ENCODE peak calls at places on chromosomes 3 and 15, in four cellular contexts. One of them, this sample, is unnamed.

GRCh38 chr15:71146597-71146996 is 31.3 kb downstream of the THSD4 start:
- DNase-seq in SK-N-SH: no peak
- DNase-seq in HepG2: no peak
- DNase-seq in GM12878: no peak
- DNase-seq in this sample: no peak

GRCh38 chr3:55801676-55802075 is 314.6 kb upstream of the WNT5A start:
- DNase-seq in SK-N-SH: no peak
- DNase-seq in HepG2: no peak
- DNase-seq in GM12878: no peak
- DNase-seq in this sample: no peak

GRCh38 chr15:44713006-44713966 is 2.0 kb downstream of the B2M start:
- DNase-seq in HepG2: peak
- DNase-seq in GM12878: no peak
- DNase-seq in SK-N-SH: peak
- DNase-seq in this sample: peak

GRCh38 chr15:68524753-68525584 is 53.8 kb upstream of the CORO2B start:
- DNase-seq in SK-N-SH: no peak
- DNase-seq in HepG2: no peak
- DNase-seq in GM12878: no peak
- DNase-seq in this sample: no peak

GRCh38 chr15:22786868-22787698 is 639 bp downstream of the NIPA1 start:
- DNase-seq in GM12878: no peak
- DNase-seq in HepG2: peak
- DNase-seq in SK-N-SH: peak
- DNase-seq in this sample: peak

GRCh38 chr3:168249048-168249538 is 153.4 kb upstream of the GOLIM4 start:
- DNase-seq in GM12878: no peak
- DNase-seq in HepG2: no peak
- DNase-seq in SK-N-SH: no peak
- DNase-seq in this sample: peak

GRCh38 chr3:62094461-62094860 is 278.9 kb downstream of the FEZF2 start:
- DNase-seq in SK-N-SH: no peak
- DNase-seq in HepG2: no peak
- DNase-seq in GM12878: no peak
- DNase-seq in this sample: no peak

GRCh38 chr3:127421943-127422662 is 134.3 kb upstream of the PRR20G start:
- DNase-seq in GM12878: no peak
- DNase-seq in SK-N-SH: no peak
- DNase-seq in HepG2: no peak
- DNase-seq in this sample: no peak

GRCh38 chr3:67384790-67385397 is 269.5 kb downstream of the SUCLG2 start:
- DNase-seq in GM12878: no peak
- DNase-seq in SK-N-SH: peak
- DNase-seq in HepG2: peak
- DNase-seq in this sample: peak

GRCh38 chr3:112126501-112126900 is 6.5 kb downstream of the GCSAM start:
- DNase-seq in HepG2: no peak
- DNase-seq in GM12878: no peak
- DNase-seq in SK-N-SH: no peak
- DNase-seq in this sample: no peak

GRCh38 chr3:3586843-3587626 is 212.2 kb upstream of the LRRN1 start:
- DNase-seq in HepG2: no peak
- DNase-seq in SK-N-SH: no peak
- DNase-seq in GM12878: no peak
- DNase-seq in this sample: no peak

GRCh38 chr3:59759298-59760169 is 709.7 kb upstream of the CFAP20DC start:
- DNase-seq in HepG2: peak
- DNase-seq in SK-N-SH: no peak
- DNase-seq in GM12878: no peak
- DNase-seq in this sample: no peak

GRCh38 chr3:2853627-2854026 is 256.5 kb downstream of the IL5RA start:
- DNase-seq in SK-N-SH: no peak
- DNase-seq in GM12878: no peak
- DNase-seq in HepG2: no peak
- DNase-seq in this sample: no peak

GRCh38 chr15:32659340-32659831 is 17.9 kb downstream of the SCG5 start:
- DNase-seq in HepG2: peak
- DNase-seq in GM12878: no peak
- DNase-seq in SK-N-SH: peak
- DNase-seq in this sample: peak

GRCh38 chr3:16090013-16090412 is 84.5 kb upstream of the GALNT15 start:
- DNase-seq in HepG2: peak
- DNase-seq in SK-N-SH: no peak
- DNase-seq in GM12878: no peak
- DNase-seq in this sample: peak

GRCh38 chr15:43187544-43188155 is 2.4 kb downstream of the CCNDBP1 start:
- DNase-seq in HepG2: peak
- DNase-seq in GM12878: no peak
- DNase-seq in SK-N-SH: peak
- DNase-seq in this sample: peak

GRCh38 chr3:106825962-106826605 is 551.2 kb upstream of the CCDC54 start:
- DNase-seq in GM12878: no peak
- DNase-seq in SK-N-SH: no peak
- DNase-seq in HepG2: no peak
- DNase-seq in this sample: no peak

GRCh38 chr3:89303721-89304120 is 196.3 kb downstream of the EPHA3 start:
- DNase-seq in GM12878: no peak
- DNase-seq in HepG2: no peak
- DNase-seq in SK-N-SH: no peak
- DNase-seq in this sample: no peak

GRCh38 chr3:57184516-57184915 is 15.3 kb downstream of the HESX1 start:
- DNase-seq in HepG2: no peak
- DNase-seq in SK-N-SH: peak
- DNase-seq in GM12878: no peak
- DNase-seq in this sample: no peak

GRCh38 chr3:103247459-103247858 is 812.6 kb downstream of the ZPLD1 start:
- DNase-seq in HepG2: no peak
- DNase-seq in SK-N-SH: no peak
- DNase-seq in GM12878: no peak
- DNase-seq in this sample: no peak

GRCh38 chr15:91268510-91268909 is 168.5 kb downstream of the SV2B start:
- DNase-seq in GM12878: no peak
- DNase-seq in SK-N-SH: peak
- DNase-seq in HepG2: no peak
- DNase-seq in this sample: peak

GRCh38 chr3:19216669-19217337 is 68.5 kb downstream of the KCNH8 start:
- DNase-seq in HepG2: no peak
- DNase-seq in GM12878: no peak
- DNase-seq in SK-N-SH: no peak
- DNase-seq in this sample: no peak

GRCh38 chr3:52532838-52533622 is 627 bp downstream of the NT5DC2 start:
- DNase-seq in GM12878: no peak
- DNase-seq in SK-N-SH: peak
- DNase-seq in HepG2: no peak
- DNase-seq in this sample: no peak

GRCh38 chr3:47380026-47380600 is 708 bp upstream of the PTPN23 start:
- DNase-seq in HepG2: no peak
- DNase-seq in GM12878: no peak
- DNase-seq in SK-N-SH: no peak
- DNase-seq in this sample: no peak

GRCh38 chr3:14274999-14275961 is 96.7 kb downstream of the LSM3 start:
- DNase-seq in HepG2: peak
- DNase-seq in SK-N-SH: peak
- DNase-seq in GM12878: no peak
- DNase-seq in this sample: no peak

GRCh38 chr15:77421370-77421700 is 647 bp downstream of the HMG20A start:
- DNase-seq in HepG2: peak
- DNase-seq in GM12878: no peak
- DNase-seq in SK-N-SH: peak
- DNase-seq in this sample: peak

DNA sequence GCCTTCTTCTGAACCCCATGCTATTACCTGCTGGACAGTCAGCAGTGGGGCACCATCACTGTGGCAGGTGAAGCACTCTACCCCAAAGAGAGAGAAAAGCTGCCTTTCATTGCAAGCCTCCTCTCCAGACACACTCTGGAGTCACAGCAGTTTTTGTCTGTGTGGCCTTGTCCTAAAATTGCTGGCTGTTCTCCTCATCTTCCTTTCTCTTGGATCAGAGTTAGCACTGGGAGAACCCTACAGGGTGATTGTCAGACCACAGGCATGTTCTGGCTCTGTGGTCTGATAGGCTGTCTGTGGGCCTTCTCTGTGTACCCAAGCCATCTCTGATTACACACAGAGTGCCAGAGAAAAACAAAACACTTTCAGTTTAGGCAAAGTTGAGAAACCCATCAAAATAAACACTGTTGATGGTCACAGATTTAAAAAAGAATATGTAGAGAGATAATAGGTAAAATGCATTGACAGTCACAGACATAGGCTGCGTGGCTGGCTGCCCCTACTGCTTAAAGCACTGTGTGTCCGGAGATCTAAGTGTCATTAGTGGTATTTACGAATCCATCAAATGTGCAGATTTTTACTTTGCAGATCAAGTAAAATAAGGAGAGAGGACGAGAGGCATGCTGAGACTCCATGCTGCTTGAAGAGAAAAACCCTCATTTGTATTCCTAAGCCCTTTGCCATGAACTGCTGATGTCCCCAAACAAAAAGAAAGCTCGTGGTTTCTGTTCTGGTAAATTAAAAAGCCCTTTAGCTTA is 689.9 kb downstream of the TUSC7 start:
- DNase-seq in HepG2: no peak
- DNase-seq in GM12878: no peak
- DNase-seq in SK-N-SH: no peak
- DNase-seq in this sample: no peak
- TF ChIP-seq PBX3 in HepG2: no peak
- TF ChIP-seq PBX3 in GM12878: no peak
- TF ChIP-seq PBX3 in SK-N-SH: no peak
- TF ChIP-seq PBX3 in this sample: no peak

DNA sequence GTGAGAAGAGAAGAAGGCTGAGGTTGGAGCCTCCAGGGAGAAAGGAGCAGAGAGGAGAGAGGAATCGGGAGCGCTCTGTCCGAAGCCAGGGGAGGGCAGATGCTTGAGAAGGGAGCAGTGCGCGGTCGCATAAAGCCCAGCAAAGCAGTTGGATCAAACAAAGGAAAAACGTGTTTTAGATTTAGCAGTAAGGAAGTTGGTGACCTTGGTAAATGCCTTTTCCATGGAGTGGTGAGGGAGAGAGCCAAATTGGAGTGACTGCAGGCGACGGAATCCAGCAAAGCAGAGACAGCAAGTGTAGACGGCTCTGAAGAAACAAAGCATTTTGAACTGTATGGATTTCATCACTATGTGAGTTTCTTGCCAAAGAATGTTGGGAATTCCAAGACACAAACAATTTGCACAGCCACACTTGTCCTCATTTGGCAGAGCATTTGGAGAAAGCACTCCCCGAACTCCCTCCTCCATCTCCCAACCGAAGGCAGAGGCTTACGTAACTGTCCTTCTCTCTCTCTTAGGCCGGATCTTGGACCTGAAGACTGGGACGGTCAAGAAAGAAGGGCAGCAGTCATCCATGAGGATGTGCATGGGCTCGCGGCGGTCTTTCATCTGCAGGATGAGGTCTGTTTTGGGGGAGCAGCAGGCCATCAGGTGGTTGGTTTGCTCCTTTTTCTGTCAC is 103.6 kb downstream of the ARNT2 start:
- DNase-seq in GM12878: no peak
- DNase-seq in SK-N-SH: no peak
- DNase-seq in HepG2: no peak
- DNase-seq in this sample: no peak
- TF ChIP-seq USF2 in GM12878: no peak
- TF ChIP-seq USF2 in SK-N-SH: no peak
- TF ChIP-seq USF2 in HepG2: no peak
- TF ChIP-seq USF2 in this sample: no peak

GRCh38 chr3:134535186-134535974 is 49.5 kb downstream of the CEP63 start:
- DNase-seq in GM12878: no peak
- DNase-seq in SK-N-SH: no peak
- DNase-seq in HepG2: no peak
- DNase-seq in this sample: no peak
- TF ChIP-seq PBX3 in GM12878: no peak
- TF ChIP-seq PBX3 in SK-N-SH: no peak
- TF ChIP-seq PBX3 in HepG2: no peak
- TF ChIP-seq PBX3 in this sample: no peak

GRCh38 chr3:42080452-42080872 is 10.7 kb upstream of the TRAK1 start:
- DNase-seq in GM12878: peak
- DNase-seq in SK-N-SH: no peak
- DNase-seq in HepG2: peak
- DNase-seq in this sample: peak
- TF ChIP-seq USF2 in GM12878: no peak
- TF ChIP-seq USF2 in SK-N-SH: no peak
- TF ChIP-seq USF2 in HepG2: no peak
- TF ChIP-seq USF2 in this sample: no peak

DNA sequence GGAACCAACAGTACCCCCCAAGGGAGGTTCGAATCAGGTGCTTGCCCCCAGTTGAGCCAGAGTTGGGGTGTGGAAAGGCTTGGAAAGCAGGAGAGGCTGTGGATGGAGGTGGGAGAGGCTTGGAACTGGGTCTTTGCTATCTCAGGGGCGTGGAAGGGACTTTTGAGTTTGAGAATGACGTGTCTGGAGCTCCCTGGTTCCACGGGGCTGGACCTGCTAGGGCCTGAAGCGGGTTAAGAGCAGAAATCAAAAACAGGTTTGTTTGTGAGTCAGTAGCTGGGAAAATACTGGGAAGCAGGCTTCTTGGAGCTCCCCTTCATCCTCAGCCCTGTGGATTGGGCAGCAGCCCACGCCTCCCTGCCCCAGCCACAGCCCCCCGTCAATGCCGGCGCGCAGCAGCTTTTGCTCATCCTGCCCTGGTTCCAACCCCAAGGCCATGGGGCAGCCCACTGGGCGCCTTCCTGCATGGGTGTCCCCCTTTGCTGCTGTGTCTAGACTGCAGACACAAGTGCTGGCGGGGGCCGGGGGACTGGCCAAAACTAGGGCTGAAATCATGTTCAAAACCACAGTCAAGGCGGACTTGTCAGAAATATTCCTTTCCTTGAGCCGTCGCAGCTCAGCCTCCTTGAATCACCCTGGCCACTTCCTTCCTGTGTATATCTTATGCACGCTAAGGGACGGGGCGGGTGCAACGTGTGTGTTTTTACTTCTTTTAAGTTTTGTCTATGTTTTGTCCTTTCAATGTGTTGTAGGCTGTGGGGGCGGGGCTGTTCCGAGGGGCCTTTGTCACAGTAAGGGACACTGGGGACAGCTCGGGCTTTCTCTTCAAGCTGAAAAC is 108.0 kb downstream of the KLF13 start:
- DNase-seq in HepG2: no peak
- DNase-seq in SK-N-SH: no peak
- DNase-seq in GM12878: peak
- DNase-seq in this sample: no peak
- TF ChIP-seq PBX3 in HepG2: no peak
- TF ChIP-seq PBX3 in SK-N-SH: no peak
- TF ChIP-seq PBX3 in GM12878: no peak
- TF ChIP-seq PBX3 in this sample: no peak

GRCh38 chr15:57248074-57248473 is 128.2 kb upstream of the CGNL1 start:
- DNase-seq in SK-N-SH: peak
- DNase-seq in GM12878: no peak
- DNase-seq in HepG2: no peak
- DNase-seq in this sample: no peak

GRCh38 chr15:57253082-57253481 is 123.2 kb upstream of the CGNL1 start:
- DNase-seq in SK-N-SH: no peak
- DNase-seq in HepG2: no peak
- DNase-seq in GM12878: no peak
- DNase-seq in this sample: no peak

GRCh38 chr15:57251308-57251707 is 125.0 kb upstream of the CGNL1 start:
- DNase-seq in GM12878: no peak
- DNase-seq in HepG2: no peak
- DNase-seq in SK-N-SH: no peak
- DNase-seq in this sample: no peak

GRCh38 chr15:57255751-57256150 is 120.6 kb upstream of the CGNL1 start:
- DNase-seq in HepG2: no peak
- DNase-seq in GM12878: no peak
- DNase-seq in SK-N-SH: no peak
- DNase-seq in this sample: no peak

GRCh38 chr15:57251941-57252340 is 124.4 kb upstream of the CGNL1 start:
- DNase-seq in GM12878: no peak
- DNase-seq in SK-N-SH: no peak
- DNase-seq in HepG2: no peak
- DNase-seq in this sample: no peak
- TF ChIP-seq USF2 in GM12878: no peak
- TF ChIP-seq USF2 in SK-N-SH: no peak
- TF ChIP-seq USF2 in HepG2: no peak
- TF ChIP-seq USF2 in this sample: no peak